ENCODE peak calls at places on chromosomes 2 and 18, in nine cellular contexts. E is body of pancreas; T is CD8-positive, alpha-beta T cell; W is psoas muscle; R is RWPE1; O is gastrocnemius medialis; M is glutamatergic neuron; A is fibroblast of mammary gland; K is cardiac fibroblast. G is an unnamed sample.

GRCh38 chr2:19299522-19299921 is 58.9 kb downstream of the OSR1 start:
- DNase-seq in E (no peak), T (no peak), W (no peak), R (no peak), O (no peak), M (no peak), A (no peak), K (peak), G (no peak)

GRCh38 chr2:70715161-70715985 is 52.6 kb downstream of the ADD2 start:
- DNase-seq in E (no peak), T (no peak), W (no peak), R (no peak), O (no peak), M (no peak), A (no peak), K (no peak), G (no peak)

GRCh38 chr2:221895366-221896121 is 323.4 kb upstream of the EPHA4 start:
- DNase-seq in E (no peak), T (no peak), W (no peak), R (no peak), O (no peak), M (no peak), A (peak), K (peak), G (no peak)

GRCh38 chr2:175844169-175844568 is 157.9 kb downstream of the LNPK start:
- DNase-seq in E (no peak), T (no peak), W (no peak), R (peak), O (no peak), M (no peak), A (peak), K (peak), G (no peak)

GRCh38 chr2:48346124-48346536 is 183.8 kb upstream of the STON1 start:
- DNase-seq in E (peak), T (no peak), W (peak), R (no peak), O (peak), M (no peak), A (peak), K (peak), G (no peak)

GRCh38 chr2:229085439-229085838 is 185.6 kb downstream of the PID1 start:
- DNase-seq in E (no peak), T (no peak), W (no peak), R (no peak), O (no peak), M (no peak), A (no peak), K (no peak), G (no peak)

GRCh38 chr18:47209166-47209565 is 33.0 kb upstream of the IER3IP1 start:
- DNase-seq in E (no peak), T (no peak), W (no peak), R (no peak), O (no peak), M (no peak), A (peak), K (no peak), G (no peak)

GRCh38 chr2:150480971-150481830 is 6.3 kb downstream of the RND3 start:
- DNase-seq in E (no peak), T (no peak), W (no peak), R (no peak), O (no peak), M (no peak), A (no peak), K (no peak), G (no peak)

GRCh38 chr18:8750954-8751415 is 45.6 kb downstream of the MTCL1 start:
- DNase-seq in E (no peak), T (no peak), W (no peak), R (no peak), O (no peak), M (no peak), A (peak), K (peak), G (no peak)

GRCh38 chr2:8566788-8567468 is 114.9 kb upstream of the ID2 start:
- DNase-seq in E (no peak), T (no peak), W (no peak), R (no peak), O (no peak), M (no peak), A (no peak), K (no peak), G (no peak)

GRCh38 chr18:75247601-75248421 is 37.2 kb downstream of the TSHZ1 start:
- DNase-seq in E (no peak), T (no peak), W (no peak), R (peak), O (no peak), M (no peak), A (peak), K (peak), G (no peak)

GRCh38 chr2:128510701-128511100 is 192.0 kb upstream of the HS6ST1 start:
- DNase-seq in E (no peak), T (no peak), W (no peak), R (no peak), O (no peak), M (no peak), A (peak), K (peak), G (no peak)

GRCh38 chr2:129912066-129912820 is 67.2 kb upstream of the RAB6C start:
- DNase-seq in E (no peak), T (no peak), W (no peak), R (no peak), O (no peak), M (no peak), A (no peak), K (no peak), G (no peak)

GRCh38 chr18:21903688-21904087 is 163.1 kb downstream of the MIB1 start:
- DNase-seq in E (no peak), T (no peak), W (no peak), R (no peak), O (no peak), M (no peak), A (no peak), K (peak), G (no peak)

GRCh38 chr2:183892315-183892941 is 705.9 kb upstream of the ZNF804A start:
- DNase-seq in E (no peak), T (no peak), W (peak), R (no peak), O (no peak), M (no peak), A (no peak), K (no peak), G (no peak)

GRCh38 chr2:118179445-118179844 is 91.2 kb downstream of the INSIG2 start:
- DNase-seq in E (no peak), T (no peak), W (no peak), R (no peak), O (no peak), M (no peak), A (no peak), K (no peak), G (no peak)

GRCh38 chr2:74867841-74868658 is 34.1 kb downstream of the HK2 start:
- DNase-seq in E (peak), T (no peak), W (peak), R (no peak), O (peak), M (no peak), A (peak), K (peak), G (no peak)

DNA sequence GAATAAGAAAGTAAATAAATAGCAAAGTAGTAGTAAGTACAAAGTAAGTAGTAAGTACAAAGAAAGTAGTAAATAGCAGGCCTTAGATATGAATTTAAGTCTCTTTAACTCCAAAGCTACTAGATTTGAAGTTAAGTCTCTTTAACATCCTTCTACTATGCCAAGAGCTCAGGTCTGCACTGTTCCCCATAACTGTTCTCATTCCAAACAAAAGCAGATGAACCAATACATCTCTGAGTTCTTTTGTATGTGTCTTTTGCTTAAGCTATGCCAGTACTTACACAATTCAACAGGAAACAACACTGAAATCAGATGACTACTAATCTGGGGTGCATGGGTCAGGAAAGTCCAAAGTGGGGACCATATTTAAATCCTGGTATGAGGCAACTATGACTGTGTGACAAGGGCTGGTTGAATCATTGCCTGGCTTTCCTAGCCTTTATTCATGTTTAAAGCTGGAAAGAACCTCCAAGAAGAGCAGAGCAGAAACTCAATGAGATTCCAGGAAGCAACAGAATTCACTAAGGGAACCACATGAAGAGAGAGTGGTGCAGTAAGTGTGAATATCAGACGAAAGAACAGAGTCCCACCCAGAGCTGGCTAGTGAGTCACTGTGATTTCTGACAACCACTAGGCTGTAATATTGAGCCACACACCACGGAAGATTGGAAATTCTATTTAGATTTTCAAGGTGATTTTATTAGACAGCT is 51.0 kb upstream of the CYP26B1 start:
- DNase-seq in E (no peak), T (no peak), W (no peak), R (peak), O (no peak), M (no peak), A (peak), K (peak), G (no peak)
- TF ChIP-seq CTCF in E (no peak), T (no peak), W (no peak), R (no peak), O (no peak), M (no peak), A (peak), K (peak), G (no peak)

GRCh38 chr18:32930695-32931301 is 158.0 kb upstream of the KLHL14 start:
- DNase-seq in E (no peak), T (no peak), W (no peak), R (peak), O (no peak), M (no peak), A (peak), K (peak), G (peak)
- TF ChIP-seq CTCF in E (peak), T (no peak), W (peak), R (peak), O (no peak), M (peak), A (peak), K (peak), G (peak)

GRCh38 chr18:55577812-55578539 is 10.0 kb downstream of the TCF4 start:
- DNase-seq in E (peak), T (no peak), W (no peak), R (no peak), O (no peak), M (no peak), A (peak), K (no peak), G (no peak)
- TF ChIP-seq CTCF in E (peak), T (no peak), W (peak), R (no peak), O (no peak), M (no peak), A (no peak), K (no peak), G (no peak)

GRCh38 chr2:73071452-73072399 is at the start of gene SFXN5:
- DNase-seq in E (peak), T (peak), W (peak), R (peak), O (peak), M (peak), A (peak), K (peak), G (peak)
- TF ChIP-seq CTCF in E (peak), T (no peak), W (peak), R (no peak), O (peak), M (no peak), A (peak), K (peak), G (peak)

GRCh38 chr2:173493874-173494273 is 139.2 kb downstream of the CDCA7 start:
- DNase-seq in E (no peak), T (no peak), W (no peak), R (no peak), O (no peak), M (no peak), A (no peak), K (no peak), G (no peak)

GRCh38 chr2:173500953-173501352 is 146.3 kb downstream of the CDCA7 start:
- DNase-seq in E (no peak), T (no peak), W (no peak), R (no peak), O (no peak), M (no peak), A (no peak), K (no peak), G (no peak)

GRCh38 chr2:173502296-173502695 is 147.6 kb downstream of the CDCA7 start:
- DNase-seq in E (no peak), T (no peak), W (no peak), R (no peak), O (no peak), M (no peak), A (no peak), K (no peak), G (no peak)

GRCh38 chr2:173496746-173497145 is 142.1 kb downstream of the CDCA7 start:
- DNase-seq in E (no peak), T (no peak), W (no peak), R (no peak), O (no peak), M (no peak), A (peak), K (no peak), G (no peak)
- TF ChIP-seq CTCF in E (no peak), T (no peak), W (no peak), R (no peak), O (no peak), M (no peak), A (no peak), K (no peak), G (no peak)

GRCh38 chr18:71001597-71001996 is 712.8 kb downstream of the SOCS6 start:
- DNase-seq in E (no peak), T (no peak), W (no peak), R (no peak), O (no peak), M (no peak), A (peak), K (no peak), G (no peak)

GRCh38 chr18:70998490-70998889 is 709.6 kb downstream of the SOCS6 start:
- DNase-seq in E (no peak), T (no peak), W (no peak), R (no peak), O (no peak), M (no peak), A (peak), K (no peak), G (no peak)
- TF ChIP-seq CTCF in E (no peak), T (no peak), W (no peak), R (no peak), O (no peak), M (no peak), A (peak), K (peak), G (no peak)